ENCODE peak calls at places on chromosomes 4 and X, in four cellular contexts. D is IMR-90; E is AG10803; K is CD4-positive, alpha-beta memory T cell. Y is an unnamed sample.
A peak's percentile ranks its signal among the peaks of the same experiment; 100 is the strongest.

GRCh38 chr4:147736458-147736857 is 4.6 kb downstream of the ARHGAP10 start:
- DNase-seq in D (peak; percentile 79), E (peak; percentile 90), K (no peak), Y (no peak)

GRCh38 chrX:41236629-41237028 is 97.3 kb upstream of the DDX3X start:
- DNase-seq in D (no peak), E (peak; percentile 13), K (no peak), Y (no peak)

GRCh38 chrX:17737707-17738001 is 361 bp downstream of the SCML1 start:
- DNase-seq in D (no peak), E (no peak), K (no peak), Y (no peak)

GRCh38 chr4:110630621-110631402 is 7.9 kb upstream of the PITX2 start:
- DNase-seq in D (no peak), E (no peak), K (no peak), Y (no peak)

GRCh38 chr4:14853186-14853946 is 148.9 kb upstream of the CPEB2 start:
- DNase-seq in D (peak; percentile 95), E (peak; percentile 89), K (no peak), Y (peak; percentile 88)

GRCh38 chrX:106802063-106802387 is 448 bp upstream of the TBC1D8B start:
- DNase-seq in D (no peak), E (no peak), K (no peak), Y (no peak)

GRCh38 chrX:15903186-15903681 is 48.6 kb upstream of the AP1S2 start:
- DNase-seq in D (no peak), E (no peak), K (no peak), Y (no peak)

GRCh38 chrX:133776072-133776471 is 209.3 kb downstream of the GPC3 start:
- DNase-seq in D (no peak), E (no peak), K (peak; percentile 24), Y (no peak)

GRCh38 chrX:72297953-72298730 is 7.6 kb downstream of the CITED1 start:
- DNase-seq in D (no peak), E (no peak), K (no peak), Y (no peak)

GRCh38 chrX:47573334-47574095 is 8.7 kb upstream of the TIMP1 start:
- DNase-seq in D (peak; percentile 73), E (peak; percentile 70), K (no peak), Y (no peak)

GRCh38 chrX:38596939-38597338 is 35.6 kb downstream of the TSPAN7 start:
- DNase-seq in D (no peak), E (no peak), K (no peak), Y (no peak)

GRCh38 chr4:128863314-128864075 is 54.0 kb downstream of the JADE1 start:
- DNase-seq in D (peak; percentile 80), E (peak; percentile 76), K (peak; percentile 67), Y (no peak)

GRCh38 chrX:47316276-47317025 is 53.9 kb upstream of the ZNF157 start:
- DNase-seq in D (no peak), E (no peak), K (no peak), Y (no peak)

GRCh38 chr4:171846232-171846631 is 33.0 kb downstream of the GALNTL6 start:
- DNase-seq in D (no peak), E (peak; percentile 60), K (no peak), Y (no peak)

GRCh38 chr4:85370400-85371032 is 104.4 kb upstream of the ARHGAP24 start:
- DNase-seq in D (peak; percentile 18), E (peak; percentile 36), K (no peak), Y (no peak)

Y was measured in skeletal muscle cell.